ENCODE peak calls at places on chromosome 9, in nine cellular contexts. T is germinal center; S is HepG2; E is amniotic epithelial cell; O is COLO829; K is GM13977; Q is NCI-H2081; D is brain pericyte; I is CD8-positive, alpha-beta memory T cell. Y is an unnamed sample.

GRCh38 chr9:92097997-92098482 is 17.2 kb downstream of the SPTLC1 start:
- DNase-seq in T (no peak), S (no peak), E (peak), O (no peak), K (no peak), Q (no peak), D (peak), I (peak), Y (peak)

GRCh38 chr9:36118706-36119105 is 17.8 kb upstream of the GLIPR2 start:
- DNase-seq in T (no peak), S (no peak), E (peak), O (no peak), K (no peak), Q (no peak), D (no peak), I (no peak), Y (no peak)

GRCh38 chr9:73780916-73781315 is 629.3 kb downstream of the ANXA1 start:
- DNase-seq in T (no peak), S (no peak), E (peak), O (peak), K (no peak), Q (no peak), D (peak), I (no peak), Y (no peak)

GRCh38 chr9:96320749-96321280 is 18.8 kb upstream of the HSD17B3 start:
- DNase-seq in T (no peak), S (no peak), E (no peak), O (no peak), K (no peak), Q (no peak), D (no peak), I (no peak), Y (no peak)

GRCh38 chr9:108565651-108566378 is 290.0 kb downstream of the ACTL7B start:
- DNase-seq in T (peak), S (peak), E (peak), O (peak), K (peak), Q (peak), D (peak), I (no peak), Y (peak)

GRCh38 chr9:97510797-97511761 is 9.6 kb downstream of the TMOD1 start:
- DNase-seq in T (no peak), S (no peak), E (no peak), O (no peak), K (peak), Q (no peak), D (no peak), I (no peak), Y (no peak)

GRCh38 chr9:2559212-2560152 is 62.1 kb upstream of the VLDLR start:
- DNase-seq in T (no peak), S (no peak), E (peak), O (peak), K (no peak), Q (no peak), D (peak), I (no peak), Y (peak)

GRCh38 chr9:105967798-105968197 is 273.5 kb downstream of the TMEM38B start:
- DNase-seq in T (no peak), S (no peak), E (no peak), O (no peak), K (no peak), Q (peak), D (no peak), I (no peak), Y (no peak)

GRCh38 chr9:2066312-2067273 is 51.4 kb downstream of the SMARCA2 start:
- DNase-seq in T (no peak), S (peak), E (peak), O (no peak), K (no peak), Q (no peak), D (no peak), I (no peak), Y (no peak)

GRCh38 chr9:93558503-93558902 is 17.9 kb upstream of the PHF2 start:
- DNase-seq in T (no peak), S (no peak), E (no peak), O (no peak), K (no peak), Q (no peak), D (no peak), I (no peak), Y (no peak)

GRCh38 chr9:124514874-124515273 is 7.7 kb upstream of the NR5A1 start:
- DNase-seq in T (no peak), S (no peak), E (no peak), O (no peak), K (no peak), Q (no peak), D (no peak), I (no peak), Y (no peak)

GRCh38 chr9:74016004-74016403 is 481.1 kb upstream of the RORB start:
- DNase-seq in T (no peak), S (no peak), E (no peak), O (no peak), K (no peak), Q (no peak), D (no peak), I (no peak), Y (no peak)

GRCh38 chr9:96169488-96169887 is 132.5 kb downstream of the HSD17B3 start:
- DNase-seq in T (no peak), S (peak), E (peak), O (peak), K (no peak), Q (no peak), D (peak), I (no peak), Y (peak)

GRCh38 chr9:7479300-7479699 is 320.3 kb downstream of the DMAC1 start:
- DNase-seq in T (no peak), S (no peak), E (no peak), O (peak), K (no peak), Q (no peak), D (no peak), I (no peak), Y (no peak)